ENCODE peak calls at places on chromosome 17, in four cellular contexts. E is stimulated activated CD4-positive, alpha-beta T cell treated with anti-CD3 and anti-CD28 coated beads, Interleukin-2, amount 100 ng/mL, for 48 hours; S is left cardiac atrium; K is heart right ventricle. V is an unnamed sample.

GRCh38 chr17:21201302-21201602 is 12.7 kb downstream of the TMEM11 start:
- DNase-seq in K (no peak), E (no peak), S (no peak), V (no peak)

GRCh38 chr17:54968954-54969400 is 412 bp downstream of the STXBP4 start:
- DNase-seq in S (no peak), K (peak), E (peak), V (peak)

GRCh38 chr17:55500103-55500502 is 11.1 kb downstream of the SMIM36 start:
- DNase-seq in E (no peak), S (no peak), K (no peak), V (no peak)

GRCh38 chr17:27751622-27752490 is 48.5 kb downstream of the NOS2 start:
- DNase-seq in S (no peak), K (no peak), E (no peak), V (no peak)

GRCh38 chr17:80364091-80364691 is 50.8 kb upstream of the ENDOV start:
- DNase-seq in S (no peak), K (no peak), E (no peak), V (no peak)

GRCh38 chr17:13888043-13888442 is 181.3 kb upstream of the COX10 start:
- DNase-seq in E (no peak), S (peak), K (peak), V (no peak)

GRCh38 chr17:17503566-17504130 is 7.5 kb upstream of the RASD1 start:
- DNase-seq in S (no peak), E (no peak), K (peak), V (no peak)

GRCh38 chr17:4420692-4421131 is 13.0 kb upstream of the SPNS3 start:
- DNase-seq in E (peak), S (peak), K (peak), V (peak)

GRCh38 chr17:7293131-7293557 is 1.3 kb downstream of the YBX2 start:
- DNase-seq in E (no peak), S (no peak), K (no peak), V (no peak)

GRCh38 chr17:7572338-7572587 is 7.2 kb upstream of the CD68 start:
- DNase-seq in E (no peak), K (peak), S (no peak), V (no peak)

GRCh38 chr17:77862890-77863813 is 95.4 kb upstream of the TNRC6C start:
- DNase-seq in K (no peak), E (no peak), S (no peak), V (no peak)

GRCh38 chr17:44733753-44734152 is 25.0 kb upstream of the ADAM11 start:
- DNase-seq in K (no peak), S (no peak), E (no peak), V (no peak)

GRCh38 chr17:42780816-42781638 is 617 bp downstream of the WNK4 start:
- DNase-seq in K (no peak), E (no peak), S (no peak), V (no peak)

GRCh38 chr17:77416096-77416713 is 275.4 kb downstream of the SEC14L1 start:
- DNase-seq in E (no peak), S (no peak), K (no peak), V (no peak)

GRCh38 chr17:74893936-74894671 is 671 bp upstream of the FADS6 start:
- DNase-seq in K (no peak), S (no peak), E (no peak), V (no peak)

GRCh38 chr17:4249452-4250029 is 14.2 kb downstream of the ANKFY1 start:
- DNase-seq in E (no peak), S (no peak), K (no peak), V (peak)

GRCh38 chr17:2560658-2561057 is 32.8 kb upstream of the PAFAH1B1 start:
- DNase-seq in S (no peak), K (no peak), E (no peak), V (no peak)

V was measured in HAP-1.